ENCODE peak calls at places on chromosomes 4 and X, in nine cellular contexts. C is sciatic nerve; Q is A549; A is activated CD4-positive, alpha-beta T cell treated with anti-CD3 and anti-CD28 coated beads, Interleukin-2, amount 10 ng/mL, durations not matched to agents 7 days and 5 days; D is activated CD8-positive, alpha-beta memory T cell treated with anti-CD3 and anti-CD28 coated beads for 24 hours; T is astrocyte of the cerebellum; I is neural crest cell; H is NCI-H1092 treated with DMSO at 0.1 percent for 48 hours; M is dorsolateral prefrontal cortex. O is an unnamed sample.

GRCh38 chr4:141759796-141760425 is 123.5 kb downstream of the IL15 start:
- DNase-seq in C (no peak), Q (no peak), A (no peak), D (no peak), T (peak; percentile 64), I (no peak), H (no peak), M (no peak), O (no peak)

GRCh38 chr4:26181616-26182015 is 139.2 kb upstream of the RBPJ start:
- DNase-seq in C (no peak), Q (no peak), A (no peak), D (no peak), T (no peak), I (no peak), H (no peak), M (no peak), O (peak; percentile 74)

GRCh38 chr4:88953400-88953799 is 103.6 kb downstream of the FAM13A start:
- DNase-seq in C (no peak), Q (no peak), A (no peak), D (no peak), T (no peak), I (no peak), H (no peak), M (no peak), O (no peak)

GRCh38 chr4:13918110-13918509 is 290.6 kb upstream of the BOD1L1 start:
- DNase-seq in C (no peak), Q (peak; percentile 63), A (no peak), D (no peak), T (peak; percentile 89), I (no peak), H (no peak), M (no peak), O (peak; percentile 37)

GRCh38 chr4:88211473-88212252 is 53.2 kb upstream of the ABCG2 start:
- DNase-seq in C (no peak), Q (peak; percentile 42), A (peak; percentile 70), D (no peak), T (peak; percentile 28), I (peak; percentile 68), H (peak; percentile 34), M (peak; percentile 46), O (peak; percentile 50)

GRCh38 chr4:128686032-128686465 is 123.5 kb upstream of the JADE1 start:
- DNase-seq in C (no peak), Q (no peak), A (no peak), D (no peak), T (no peak), I (no peak), H (no peak), M (no peak), O (no peak)

GRCh38 chr4:73257995-73258667 is 467 bp downstream of the ANKRD17 start:
- DNase-seq in C (no peak), Q (peak; percentile 19), A (no peak), D (no peak), T (no peak), I (no peak), H (peak; percentile 54), M (no peak), O (peak; percentile 57)

GRCh38 chr4:81982846-81983540 is 390.8 kb downstream of the HNRNPD start:
- DNase-seq in C (no peak), Q (no peak), A (no peak), D (no peak), T (no peak), I (no peak), H (no peak), M (no peak), O (no peak)

GRCh38 chr4:187157380-187157958 is 433.8 kb upstream of the FAT1 start:
- DNase-seq in C (no peak), Q (no peak), A (no peak), D (no peak), T (no peak), I (no peak), H (no peak), M (no peak), O (no peak)

GRCh38 chr4:85869156-85869555 is 394.2 kb downstream of the ARHGAP24 start:
- DNase-seq in C (no peak), Q (no peak), A (no peak), D (no peak), T (no peak), I (no peak), H (no peak), M (no peak), O (no peak)

GRCh38 chr4:188701952-188702351 is 562.7 kb downstream of the TRIML1 start:
- DNase-seq in C (no peak), Q (no peak), A (no peak), D (no peak), T (no peak), I (no peak), H (no peak), M (no peak), O (no peak)

GRCh38 chr4:86895692-86896488 is 3.7 kb upstream of the C4orf36 start:
- DNase-seq in C (no peak), Q (peak; percentile 68), A (peak; percentile 54), D (no peak), T (peak; percentile 72), I (peak; percentile 18), H (peak; percentile 39), M (no peak), O (peak; percentile 84)

GRCh38 chrX:12330841-12331240 is 192.6 kb downstream of the FRMPD4 start:
- DNase-seq in C (no peak), Q (no peak), A (no peak), D (no peak), T (no peak), I (no peak), H (no peak), M (no peak), O (no peak)

GRCh38 chrX:40314070-40314469 is 216.3 kb upstream of the BCOR start:
- DNase-seq in C (no peak), Q (no peak), A (no peak), D (no peak), T (no peak), I (no peak), H (peak; percentile 17), M (no peak), O (no peak)

GRCh38 chr4:158681630-158682029 is 9.5 kb downstream of the ETFDH start:
- DNase-seq in C (no peak), Q (no peak), A (no peak), D (no peak), T (no peak), I (no peak), H (no peak), M (no peak), O (no peak)

GRCh38 chr4:184168406-184169019 is 49.2 kb downstream of the ENPP6 start:
- DNase-seq in C (peak; percentile 87), Q (peak; percentile 56), A (peak; percentile 49), D (peak; percentile 85), T (peak; percentile 16), I (peak; percentile 87), H (peak; percentile 26), M (peak; percentile 63), O (peak; percentile 43)

GRCh38 chr4:159698336-159698735 is 595.5 kb downstream of the RAPGEF2 start:
- DNase-seq in C (no peak), Q (no peak), A (no peak), D (no peak), T (peak; percentile 57), I (no peak), H (no peak), M (no peak), O (no peak)

GRCh38 chrX:16712825-16713155 is 321 bp upstream of the CTPS2 start:
- DNase-seq in C (no peak), Q (no peak), A (peak; percentile 5), D (no peak), T (no peak), I (no peak), H (peak; percentile 77), M (no peak), O (peak; percentile 37)

GRCh38 chr4:122747883-122748282 is 15.4 kb downstream of the BBS12 start:
- DNase-seq in C (no peak), Q (no peak), A (no peak), D (no peak), T (no peak), I (no peak), H (no peak), M (no peak), O (peak; percentile 32)

GRCh38 chr4:160352637-160353036 is 1249.8 kb downstream of the RAPGEF2 start:
- DNase-seq in C (no peak), Q (no peak), A (no peak), D (no peak), T (no peak), I (no peak), H (no peak), M (no peak), O (no peak)

GRCh38 chr4:6987566-6987920 is 55.6 kb upstream of the TADA2B start:
- DNase-seq in C (no peak), Q (no peak), A (no peak), D (no peak), T (no peak), I (peak; percentile 20), H (no peak), M (no peak), O (peak; percentile 51)

GRCh38 chr4:113101669-113102068 is 52.2 kb downstream of the ANK2 start:
- DNase-seq in C (no peak), Q (no peak), A (no peak), D (no peak), T (no peak), I (no peak), H (no peak), M (no peak), O (peak; percentile 12)

GRCh38 chr4:6606465-6607235 is 31.7 kb downstream of the MAN2B2 start:
- DNase-seq in C (no peak), Q (no peak), A (no peak), D (no peak), T (no peak), I (no peak), H (no peak), M (no peak), O (no peak)

GRCh38 chrX:67961516-67961915 is 417.7 kb downstream of the AR start:
- DNase-seq in C (no peak), Q (no peak), A (no peak), D (no peak), T (no peak), I (no peak), H (no peak), M (peak; percentile 9), O (no peak)

GRCh38 chr4:80646061-80646460 is 310.5 kb downstream of the CFAP299 start:
- DNase-seq in C (no peak), Q (no peak), A (no peak), D (no peak), T (no peak), I (no peak), H (no peak), M (no peak), O (no peak)

GRCh38 chrX:23048806-23049573 is 49.2 kb downstream of the DDX53 start:
- DNase-seq in C (no peak), Q (no peak), A (no peak), D (no peak), T (no peak), I (no peak), H (no peak), M (no peak), O (no peak)

GRCh38 chr4:7158081-7158750 is 34.1 kb upstream of the SORCS2 start:
- DNase-seq in C (peak; percentile 45), Q (no peak), A (no peak), D (no peak), T (no peak), I (no peak), H (no peak), M (no peak), O (no peak)

GRCh38 chrX:103356023-103356798 is at the start of gene TCEAL9:
- DNase-seq in C (peak; percentile 81), Q (peak; percentile 74), A (no peak), D (no peak), T (peak; percentile 57), I (peak; percentile 19), H (peak; percentile 70), M (peak; percentile 55), O (peak; percentile 81)

GRCh38 chrX:150329282-150329681 is 33.8 kb upstream of the MAMLD1 start:
- DNase-seq in C (no peak), Q (no peak), A (no peak), D (no peak), T (no peak), I (no peak), H (no peak), M (no peak), O (no peak)

GRCh38 chr4:2272026-2272827 is 10.3 kb upstream of the MXD4 start:
- DNase-seq in C (no peak), Q (no peak), A (no peak), D (no peak), T (no peak), I (no peak), H (no peak), M (no peak), O (no peak)

GRCh38 chrX:24282381-24283121 is 31.3 kb downstream of the SUPT20HL2 start:
- DNase-seq in C (no peak), Q (no peak), A (no peak), D (no peak), T (peak; percentile 24), I (no peak), H (no peak), M (no peak), O (no peak)

O was measured in RKO.